ENCODE peak calls at places on chromosomes 3 and 15, in ten cellular contexts. H is dorsolateral prefrontal cortex, G is tibial nerve, Y is foreskin fibroblast, L is endothelial cell, D is kidney, J is H9, R is astrocyte, B is gastrocnemius medialis, Z is WTC11. N is an unnamed sample.

GRCh38 chr15:65309882-65310418 is 5.5 kb downstream of the RNU5B-1 start:
- DNase-seq in H (no peak), G (no peak), Y (peak; percentile 41), L (no peak), D (peak; percentile 62), J (no peak), R (no peak), B (no peak), Z (no peak), N (no peak)

GRCh38 chr3:124707667-124708066 is 22.6 kb upstream of the UMPS start:
- DNase-seq in H (no peak), G (no peak), Y (peak; percentile 70), L (no peak), D (no peak), J (peak; percentile 45), R (peak; percentile 77), B (no peak), Z (no peak), N (no peak)

GRCh38 chr3:185715091-185715490 is 109.8 kb downstream of the IGF2BP2 start:
- DNase-seq in H (no peak), G (no peak), Y (peak; percentile 43), L (no peak), D (no peak), J (peak; percentile 67), R (peak; percentile 74), B (no peak), Z (peak; percentile 28), N (no peak)

GRCh38 chr15:73800662-73801345 is 47.7 kb upstream of the INSYN1 start:
- DNase-seq in H (peak; percentile 80), G (no peak), Y (peak; percentile 66), L (no peak), D (no peak), J (no peak), R (peak; percentile 93), B (peak; percentile 49), Z (no peak), N (no peak)

GRCh38 chr15:27550635-27551034 is 548.5 kb downstream of the OCA2 start:
- DNase-seq in H (no peak), G (no peak), Y (no peak), L (no peak), D (no peak), J (no peak), R (no peak), B (no peak), Z (no peak), N (no peak)

GRCh38 chr3:154050766-154051165 is 70.4 kb upstream of the ARHGEF26 start:
- DNase-seq in H (no peak), G (no peak), Y (no peak), L (no peak), D (no peak), J (no peak), R (peak; percentile 18), B (no peak), Z (no peak), N (no peak)

GRCh38 chr3:69273895-69274294 is 112.0 kb downstream of the FRMD4B start:
- DNase-seq in H (no peak), G (no peak), Y (peak; percentile 6), L (no peak), D (no peak), J (no peak), R (no peak), B (no peak), Z (no peak), N (no peak)

GRCh38 chr3:51297333-51297732 is 87.8 kb upstream of the MANF start:
- DNase-seq in H (no peak), G (no peak), Y (no peak), L (no peak), D (no peak), J (no peak), R (no peak), B (no peak), Z (no peak), N (no peak)

GRCh38 chr3:56998081-56998529 is 62.4 kb upstream of the SPATA12 start:
- DNase-seq in H (no peak), G (no peak), Y (no peak), L (no peak), D (no peak), J (no peak), R (no peak), B (no peak), Z (no peak), N (no peak)

GRCh38 chr3:89504432-89504831 is 397.0 kb downstream of the EPHA3 start:
- DNase-seq in H (no peak), G (no peak), Y (no peak), L (no peak), D (peak; percentile 26), J (no peak), R (no peak), B (no peak), Z (no peak), N (no peak)

GRCh38 chr15:22227961-22228762 is 147.8 kb downstream of the OR4M2 start:
- DNase-seq in H (no peak), G (no peak), Y (no peak), L (no peak), D (peak; percentile 69), J (no peak), R (no peak), B (no peak), Z (no peak), N (no peak)

GRCh38 chr3:46929324-46929723 is 47.2 kb downstream of the CCDC12 start:
- DNase-seq in H (no peak), G (no peak), Y (no peak), L (no peak), D (peak; percentile 79), J (no peak), R (no peak), B (peak; percentile 73), Z (no peak), N (no peak)

GRCh38 chr3:104715972-104716371 is 650.7 kb upstream of the ALCAM start:
- DNase-seq in H (no peak), G (no peak), Y (no peak), L (no peak), D (no peak), J (no peak), R (no peak), B (no peak), Z (no peak), N (no peak)

GRCh38 chr3:54217828-54218227 is 95.5 kb downstream of the CACNA2D3 start:
- DNase-seq in H (no peak), G (no peak), Y (no peak), L (no peak), D (no peak), J (no peak), R (no peak), B (no peak), Z (no peak), N (no peak)
- TF ChIP-seq CTCF in H (no peak), G (no peak), Y (no peak), L (no peak), D (no peak), J (no peak), R (no peak), B (no peak), Z (no peak), N (no peak)

GRCh38 chr3:38002940-38003339 is 12.4 kb downstream of the VILL start:
- DNase-seq in H (no peak), G (no peak), Y (no peak), L (no peak), D (peak; percentile 37), J (no peak), R (no peak), B (no peak), Z (no peak), N (no peak)
- TF ChIP-seq CTCF in H (no peak), G (no peak), Y (no peak), L (no peak), D (no peak), J (no peak), R (no peak), B (no peak), Z (no peak), N (no peak)

DNA sequence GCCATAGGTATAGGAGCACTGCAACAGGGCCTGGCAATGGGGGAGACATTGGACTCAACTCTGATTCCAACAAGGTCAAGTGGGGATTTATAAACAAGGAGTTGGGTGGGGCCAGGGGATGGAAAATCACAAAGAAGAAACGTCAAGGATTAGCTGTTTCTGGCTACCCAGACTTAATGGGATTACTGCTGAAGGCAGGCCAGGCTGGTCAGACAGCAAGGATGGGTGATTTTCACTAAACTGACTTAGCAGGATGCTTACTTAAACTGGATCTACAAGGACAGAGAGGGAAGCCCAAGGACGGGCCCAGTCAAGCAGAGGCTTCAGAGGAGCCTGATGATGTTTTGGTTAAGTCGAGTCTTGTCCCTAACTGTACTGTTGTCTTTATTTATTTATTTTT is 76.2 kb downstream of the USP13 start:
- DNase-seq in H (no peak), G (no peak), Y (no peak), L (no peak), D (no peak), J (no peak), R (no peak), B (no peak), Z (no peak), N (peak; percentile 55)
- TF ChIP-seq CTCF in H (no peak), G (no peak), Y (no peak), L (no peak), D (no peak), J (no peak), R (no peak), B (no peak), Z (no peak), N (no peak)

GRCh38 chr15:72682772-72683171 is 3.2 kb downstream of the HIGD2B start:
- DNase-seq in H (no peak), G (no peak), Y (no peak), L (no peak), D (no peak), J (no peak), R (no peak), B (no peak), Z (no peak), N (no peak)

GRCh38 chr15:72685925-72686794 is at the start of the genes BBS4 and HIGD2B:
- DNase-seq in H (peak; percentile 88), G (peak; percentile 80), Y (peak; percentile 81), L (peak; percentile 90), D (peak; percentile 96), J (peak; percentile 93), R (peak; percentile 77), B (peak; percentile 65), Z (peak; percentile 89), N (peak; percentile 40)

GRCh38 chr15:72688697-72689096 is 2.7 kb downstream of the BBS4 start:
- DNase-seq in H (no peak), G (no peak), Y (no peak), L (no peak), D (no peak), J (no peak), R (no peak), B (no peak), Z (no peak), N (no peak)

GRCh38 chr15:72680931-72681330 is 5.1 kb downstream of the HIGD2B start:
- DNase-seq in H (no peak), G (no peak), Y (no peak), L (no peak), D (no peak), J (no peak), R (no peak), B (no peak), Z (no peak), N (no peak)

DNA sequence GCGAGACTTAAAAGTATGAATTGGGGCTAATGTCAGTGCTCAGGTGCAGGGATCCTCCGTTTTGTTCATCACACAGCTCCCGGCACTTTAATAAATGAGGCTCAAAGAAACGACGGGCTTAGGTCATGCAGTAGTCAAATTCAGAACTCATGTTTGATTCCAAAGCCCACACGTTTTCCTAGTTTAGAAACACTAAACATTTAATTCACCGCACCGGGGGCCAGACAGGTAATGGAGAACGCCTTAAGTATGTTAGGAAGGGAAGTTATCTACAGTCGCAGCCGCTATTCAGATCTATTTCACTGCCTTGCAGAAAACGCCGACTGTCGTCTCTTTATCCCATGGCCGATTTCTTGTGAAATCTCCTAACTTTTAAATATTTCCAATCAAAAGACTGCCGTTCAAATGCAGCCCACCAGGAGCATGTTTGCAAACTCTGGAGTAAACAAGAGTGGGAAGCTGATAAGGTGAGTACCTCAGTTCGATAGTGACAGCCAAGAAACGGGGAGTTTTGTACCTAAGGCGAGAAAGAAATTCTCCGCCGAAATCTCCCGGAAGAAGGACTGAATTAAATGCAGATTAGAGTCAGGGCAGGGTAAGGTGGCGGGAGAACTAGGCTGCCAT is 569 bp downstream of the HIGD2B start:
- DNase-seq in H (no peak), G (peak; percentile 6), Y (no peak), L (no peak), D (no peak), J (no peak), R (no peak), B (no peak), Z (no peak), N (no peak)
- TF ChIP-seq CTCF in H (no peak), G (no peak), Y (no peak), L (no peak), D (no peak), J (peak; percentile 21), R (no peak), B (no peak), Z (no peak), N (no peak)

N was measured in D721Med.